ENCODE peak calls at places on chromosomes 3 and 15, in eight cellular contexts. One of them, this sample, is unnamed.

GRCh38 chr3:169149349-169149890 is 514.1 kb downstream of the MECOM start:
- DNase-seq in PC-3: peak
- DNase-seq in GM23248: peak
- DNase-seq in MM.1S: peak
- DNase-seq in neural progenitor cell: peak
- DNase-seq in hepatocyte: peak
- DNase-seq in SK-N-SH: peak
- DNase-seq in HCT116: peak
- DNase-seq in this sample: peak

GRCh38 chr3:36843065-36844051 is 79.0 kb upstream of the DCLK3 start:
- DNase-seq in PC-3: peak
- DNase-seq in GM23248: peak
- DNase-seq in MM.1S: peak
- DNase-seq in neural progenitor cell: peak
- DNase-seq in hepatocyte: peak
- DNase-seq in SK-N-SH: peak
- DNase-seq in HCT116: peak
- DNase-seq in this sample: peak

GRCh38 chr3:127747751-127748521 is 74.4 kb downstream of the MGLL start:
- DNase-seq in PC-3: peak
- DNase-seq in GM23248: peak
- DNase-seq in MM.1S: no peak
- DNase-seq in neural progenitor cell: no peak
- DNase-seq in hepatocyte: peak
- DNase-seq in SK-N-SH: no peak
- DNase-seq in HCT116: no peak
- DNase-seq in this sample: no peak

GRCh38 chr3:179898024-179898423 is 138.7 kb downstream of the PEX5L start:
- DNase-seq in PC-3: peak
- DNase-seq in GM23248: peak
- DNase-seq in MM.1S: peak
- DNase-seq in neural progenitor cell: peak
- DNase-seq in hepatocyte: peak
- DNase-seq in SK-N-SH: peak
- DNase-seq in HCT116: peak
- DNase-seq in this sample: peak

GRCh38 chr15:78873796-78874761 is 1.4 kb downstream of the MORF4L1 start:
- DNase-seq in PC-3: peak
- DNase-seq in GM23248: peak
- DNase-seq in MM.1S: peak
- DNase-seq in neural progenitor cell: peak
- DNase-seq in hepatocyte: peak
- DNase-seq in SK-N-SH: no peak
- DNase-seq in HCT116: no peak
- DNase-seq in this sample: peak

GRCh38 chr15:39786444-39787056 is 3.9 kb upstream of the FSIP1 start:
- DNase-seq in PC-3: peak
- DNase-seq in GM23248: peak
- DNase-seq in MM.1S: peak
- DNase-seq in neural progenitor cell: peak
- DNase-seq in hepatocyte: peak
- DNase-seq in SK-N-SH: peak
- DNase-seq in HCT116: peak
- DNase-seq in this sample: peak

GRCh38 chr15:85625431-85625830 is 169.3 kb downstream of the KLHL25 start:
- DNase-seq in PC-3: no peak
- DNase-seq in GM23248: no peak
- DNase-seq in MM.1S: no peak
- DNase-seq in neural progenitor cell: no peak
- DNase-seq in hepatocyte: no peak
- DNase-seq in SK-N-SH: no peak
- DNase-seq in HCT116: no peak
- DNase-seq in this sample: no peak

GRCh38 chr15:72047020-72047419 is 70.9 kb downstream of the MYO9A start:
- DNase-seq in PC-3: no peak
- DNase-seq in GM23248: peak
- DNase-seq in MM.1S: no peak
- DNase-seq in neural progenitor cell: no peak
- DNase-seq in hepatocyte: no peak
- DNase-seq in SK-N-SH: no peak
- DNase-seq in HCT116: no peak
- DNase-seq in this sample: no peak

GRCh38 chr15:64865998-64866520 is 24.3 kb downstream of the PLEKHO2 start:
- DNase-seq in PC-3: no peak
- DNase-seq in GM23248: peak
- DNase-seq in MM.1S: no peak
- DNase-seq in neural progenitor cell: peak
- DNase-seq in hepatocyte: no peak
- DNase-seq in SK-N-SH: no peak
- DNase-seq in HCT116: no peak
- DNase-seq in this sample: no peak

GRCh38 chr15:67180514-67181191 is 73.8 kb downstream of the AAGAB start:
- DNase-seq in PC-3: no peak
- DNase-seq in GM23248: no peak
- DNase-seq in MM.1S: no peak
- DNase-seq in neural progenitor cell: peak
- DNase-seq in hepatocyte: no peak
- DNase-seq in SK-N-SH: peak
- DNase-seq in HCT116: no peak
- DNase-seq in this sample: no peak

GRCh38 chr15:72005483-72005882 is 112.5 kb downstream of the MYO9A start:
- DNase-seq in PC-3: no peak
- DNase-seq in GM23248: no peak
- DNase-seq in MM.1S: no peak
- DNase-seq in neural progenitor cell: no peak
- DNase-seq in hepatocyte: no peak
- DNase-seq in SK-N-SH: no peak
- DNase-seq in HCT116: no peak
- DNase-seq in this sample: no peak

GRCh38 chr15:40276927-40277326 is 5.9 kb downstream of the ANKRD63 start:
- DNase-seq in PC-3: no peak
- DNase-seq in GM23248: no peak
- DNase-seq in MM.1S: no peak
- DNase-seq in neural progenitor cell: no peak
- DNase-seq in hepatocyte: no peak
- DNase-seq in SK-N-SH: no peak
- DNase-seq in HCT116: no peak
- DNase-seq in this sample: no peak

GRCh38 chr3:138727371-138727770 is 107.4 kb downstream of the PIK3CB start:
- DNase-seq in PC-3: no peak
- DNase-seq in GM23248: no peak
- DNase-seq in MM.1S: no peak
- DNase-seq in neural progenitor cell: no peak
- DNase-seq in hepatocyte: no peak
- DNase-seq in SK-N-SH: no peak
- DNase-seq in HCT116: no peak
- DNase-seq in this sample: no peak

GRCh38 chr3:116767726-116768125 is 58.1 kb downstream of the TUSC7 start:
- DNase-seq in PC-3: no peak
- DNase-seq in GM23248: no peak
- DNase-seq in MM.1S: no peak
- DNase-seq in neural progenitor cell: no peak
- DNase-seq in hepatocyte: no peak
- DNase-seq in SK-N-SH: no peak
- DNase-seq in HCT116: no peak
- DNase-seq in this sample: no peak

GRCh38 chr3:9695322-9695721 is 8.3 kb upstream of the CPNE9 start:
- DNase-seq in PC-3: no peak
- DNase-seq in GM23248: no peak
- DNase-seq in MM.1S: no peak
- DNase-seq in neural progenitor cell: peak
- DNase-seq in hepatocyte: no peak
- DNase-seq in SK-N-SH: no peak
- DNase-seq in HCT116: no peak
- DNase-seq in this sample: no peak

GRCh38 chr3:111619833-111620232 is 24.7 kb upstream of the ZBED2 start:
- DNase-seq in PC-3: peak
- DNase-seq in GM23248: peak
- DNase-seq in MM.1S: no peak
- DNase-seq in neural progenitor cell: no peak
- DNase-seq in hepatocyte: no peak
- DNase-seq in SK-N-SH: no peak
- DNase-seq in HCT116: no peak
- DNase-seq in this sample: no peak

GRCh38 chr3:104939196-104939595 is 427.5 kb upstream of the ALCAM start:
- DNase-seq in PC-3: no peak
- DNase-seq in GM23248: no peak
- DNase-seq in MM.1S: no peak
- DNase-seq in neural progenitor cell: no peak
- DNase-seq in hepatocyte: no peak
- DNase-seq in SK-N-SH: peak
- DNase-seq in HCT116: no peak
- DNase-seq in this sample: no peak

GRCh38 chr15:89531796-89532537 is 35.6 kb upstream of the RHCG start:
- DNase-seq in PC-3: peak
- DNase-seq in GM23248: no peak
- DNase-seq in MM.1S: no peak
- DNase-seq in neural progenitor cell: no peak
- DNase-seq in hepatocyte: no peak
- DNase-seq in SK-N-SH: no peak
- DNase-seq in HCT116: no peak
- DNase-seq in this sample: no peak

GRCh38 chr3:15685927-15686326 is 84.4 kb downstream of the BTD start:
- DNase-seq in PC-3: no peak
- DNase-seq in GM23248: no peak
- DNase-seq in MM.1S: no peak
- DNase-seq in neural progenitor cell: no peak
- DNase-seq in hepatocyte: no peak
- DNase-seq in SK-N-SH: peak
- DNase-seq in HCT116: no peak
- DNase-seq in this sample: no peak
- TF ChIP-seq EZH2phosphoT487 in PC-3: no peak
- TF ChIP-seq EZH2phosphoT487 in GM23248: no peak
- TF ChIP-seq EZH2phosphoT487 in MM.1S: no peak
- TF ChIP-seq EZH2phosphoT487 in neural progenitor cell: no peak
- TF ChIP-seq EZH2phosphoT487 in hepatocyte: no peak
- TF ChIP-seq EZH2phosphoT487 in SK-N-SH: no peak
- TF ChIP-seq EZH2phosphoT487 in HCT116: no peak
- TF ChIP-seq EZH2phosphoT487 in this sample: no peak

GRCh38 chr15:76339302-76340197 is 3.0 kb downstream of the ISL2 start:
- DNase-seq in PC-3: no peak
- DNase-seq in GM23248: peak
- DNase-seq in MM.1S: no peak
- DNase-seq in neural progenitor cell: peak
- DNase-seq in hepatocyte: no peak
- DNase-seq in SK-N-SH: peak
- DNase-seq in HCT116: no peak
- DNase-seq in this sample: peak

GRCh38 chr15:76341366-76342045 is 4.9 kb downstream of the ISL2 start:
- DNase-seq in PC-3: no peak
- DNase-seq in GM23248: no peak
- DNase-seq in MM.1S: no peak
- DNase-seq in neural progenitor cell: peak
- DNase-seq in hepatocyte: no peak
- DNase-seq in SK-N-SH: peak
- DNase-seq in HCT116: no peak
- DNase-seq in this sample: no peak

GRCh38 chr15:76340198-76340801 is 3.7 kb downstream of the ISL2 start:
- DNase-seq in PC-3: no peak
- DNase-seq in GM23248: peak
- DNase-seq in MM.1S: peak
- DNase-seq in neural progenitor cell: peak
- DNase-seq in hepatocyte: peak
- DNase-seq in SK-N-SH: peak
- DNase-seq in HCT116: no peak
- DNase-seq in this sample: no peak

GRCh38 chr15:76342046-76342381 is 5.4 kb downstream of the ISL2 start:
- DNase-seq in PC-3: no peak
- DNase-seq in GM23248: no peak
- DNase-seq in MM.1S: no peak
- DNase-seq in neural progenitor cell: peak
- DNase-seq in hepatocyte: no peak
- DNase-seq in SK-N-SH: no peak
- DNase-seq in HCT116: no peak
- DNase-seq in this sample: no peak

DNA sequence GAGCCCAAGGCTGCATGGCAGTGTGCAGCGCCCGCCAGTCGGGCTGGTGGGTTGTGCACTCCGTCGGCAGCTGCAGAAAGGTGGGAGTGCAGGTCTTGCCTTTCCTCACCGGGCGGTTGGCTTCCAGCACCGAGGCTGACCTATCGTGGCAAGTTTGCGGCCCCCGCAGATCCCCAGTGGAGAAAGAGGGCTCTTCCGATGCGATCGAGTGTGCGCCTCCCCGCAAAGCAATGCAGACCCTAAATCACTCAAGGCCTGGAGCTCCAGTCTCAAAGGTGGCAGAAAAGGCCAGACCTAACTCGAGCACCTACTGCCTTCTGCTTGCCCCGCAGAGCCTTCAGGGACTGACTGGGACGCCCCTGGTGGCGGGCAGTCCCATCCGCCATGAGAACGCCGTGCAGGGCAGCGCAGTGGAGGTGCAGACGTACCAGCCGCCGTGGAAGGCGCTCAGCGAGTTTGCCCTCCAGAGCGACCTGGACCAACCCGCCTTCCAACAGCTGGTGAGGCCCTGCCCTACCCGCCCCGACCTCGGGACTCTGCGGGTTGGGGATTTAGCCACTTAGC is 4.3 kb downstream of the ISL2 start:
- DNase-seq in PC-3: no peak
- DNase-seq in GM23248: peak
- DNase-seq in MM.1S: peak
- DNase-seq in neural progenitor cell: peak
- DNase-seq in hepatocyte: peak
- DNase-seq in SK-N-SH: no peak
- DNase-seq in HCT116: no peak
- DNase-seq in this sample: no peak
- H2AFZ ChIP-seq in PC-3: no peak
- H2AFZ ChIP-seq in GM23248: no peak
- H2AFZ ChIP-seq in MM.1S: peak
- H2AFZ ChIP-seq in neural progenitor cell: peak
- H2AFZ ChIP-seq in hepatocyte: no peak
- H2AFZ ChIP-seq in SK-N-SH: no peak
- H2AFZ ChIP-seq in HCT116: no peak
- H2AFZ ChIP-seq in this sample: no peak

GRCh38 chr3:13002398-13003124 is 70.7 kb downstream of the IQSEC1 start:
- DNase-seq in PC-3: no peak
- DNase-seq in GM23248: no peak
- DNase-seq in MM.1S: peak
- DNase-seq in neural progenitor cell: no peak
- DNase-seq in hepatocyte: no peak
- DNase-seq in SK-N-SH: no peak
- DNase-seq in HCT116: no peak
- DNase-seq in this sample: peak
- TF ChIP-seq EZH2phosphoT487 in PC-3: no peak
- TF ChIP-seq EZH2phosphoT487 in GM23248: no peak
- TF ChIP-seq EZH2phosphoT487 in MM.1S: no peak
- TF ChIP-seq EZH2phosphoT487 in neural progenitor cell: no peak
- TF ChIP-seq EZH2phosphoT487 in hepatocyte: no peak
- TF ChIP-seq EZH2phosphoT487 in SK-N-SH: no peak
- TF ChIP-seq EZH2phosphoT487 in HCT116: no peak
- TF ChIP-seq EZH2phosphoT487 in this sample: no peak

DNA sequence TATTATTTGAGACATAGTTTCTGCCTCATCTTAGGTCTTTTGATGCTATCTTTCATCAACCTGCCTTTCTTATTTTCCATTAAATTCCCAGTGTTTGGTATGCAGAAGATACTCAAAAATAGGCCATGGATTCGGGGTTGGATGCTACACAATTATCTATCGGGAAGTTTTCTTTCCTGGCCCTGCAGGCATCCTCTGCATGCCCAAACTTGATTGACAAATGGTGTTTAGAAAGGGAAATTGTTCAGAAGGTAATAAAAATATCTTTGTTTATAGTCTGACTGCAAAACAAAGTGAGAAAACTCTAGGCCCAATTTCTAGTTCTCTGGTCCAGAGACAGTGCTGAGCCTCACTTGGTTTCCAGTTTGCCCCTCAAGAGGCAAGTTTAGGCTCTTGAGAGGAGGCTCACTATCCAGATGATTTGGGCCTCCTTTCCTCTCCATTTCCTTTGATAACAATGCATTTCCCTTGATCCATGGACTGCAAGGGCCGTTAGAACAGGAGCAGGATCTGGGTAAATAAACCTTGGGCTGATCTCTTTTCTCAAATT is 157.1 kb upstream of the DPH6 start:
- DNase-seq in PC-3: no peak
- DNase-seq in GM23248: no peak
- DNase-seq in MM.1S: no peak
- DNase-seq in neural progenitor cell: no peak
- DNase-seq in hepatocyte: no peak
- DNase-seq in SK-N-SH: no peak
- DNase-seq in HCT116: no peak
- DNase-seq in this sample: no peak
- H2AFZ ChIP-seq in PC-3: no peak
- H2AFZ ChIP-seq in GM23248: no peak
- H2AFZ ChIP-seq in MM.1S: no peak
- H2AFZ ChIP-seq in neural progenitor cell: no peak
- H2AFZ ChIP-seq in hepatocyte: no peak
- H2AFZ ChIP-seq in SK-N-SH: no peak
- H2AFZ ChIP-seq in HCT116: no peak
- H2AFZ ChIP-seq in this sample: no peak